ENCODE peak calls at places on chromosomes 3 and 15, in seven cellular contexts. K is GM12865, U is GM10248, R is neural progenitor cell, A is endothelial cell, L is dorsolateral prefrontal cortex, F is Calu3. X is an unnamed sample.

GRCh38 chr3:9582332-9582731 is 28.7 kb upstream of the LHFPL4 start:
- DNase-seq in K (no peak), U (no peak), R (no peak), A (no peak), L (no peak), F (no peak), X (no peak)

GRCh38 chr3:68007621-68008226 is 353.3 kb upstream of the SUCLG2 start:
- DNase-seq in K (no peak), U (no peak), R (peak; percentile 73), A (peak; percentile 43), L (peak; percentile 40), F (peak; percentile 33), X (no peak)

GRCh38 chr3:195010551-195011100 is 260.3 kb downstream of the XXYLT1 start:
- DNase-seq in K (no peak), U (no peak), R (no peak), A (no peak), L (peak; percentile 11), F (no peak), X (no peak)

GRCh38 chr3:46130631-46131310 is 77.3 kb downstream of the CCR1 start:
- DNase-seq in K (no peak), U (no peak), R (no peak), A (no peak), L (no peak), F (no peak), X (no peak)

GRCh38 chr3:111605016-111605415 is 9.9 kb upstream of the ZBED2 start:
- DNase-seq in K (no peak), U (no peak), R (no peak), A (no peak), L (no peak), F (no peak), X (no peak)

GRCh38 chr15:73927003-73927475 is 777 bp downstream of the LOXL1 start:
- DNase-seq in K (no peak), U (peak; percentile 44), R (peak; percentile 78), A (peak; percentile 56), L (no peak), F (peak; percentile 67), X (peak; percentile 50)

GRCh38 chr15:85354432-85354831 is 26.0 kb upstream of the AKAP13 start:
- DNase-seq in K (no peak), U (no peak), R (no peak), A (no peak), L (no peak), F (no peak), X (no peak)

GRCh38 chr3:10196389-10197052 is 31.8 kb downstream of the IRAK2 start:
- DNase-seq in K (peak; percentile 68), U (no peak), R (no peak), A (no peak), L (no peak), F (no peak), X (no peak)

GRCh38 chr15:99857836-99858235 is 124.6 kb upstream of the LYSMD4 start:
- DNase-seq in K (no peak), U (no peak), R (peak; percentile 11), A (no peak), L (no peak), F (no peak), X (no peak)

GRCh38 chr3:32540899-32541298 is 29.8 kb downstream of the DYNC1LI1 start:
- DNase-seq in K (no peak), U (no peak), R (no peak), A (no peak), L (no peak), F (no peak), X (no peak)

GRCh38 chr15:70632981-70633380 is 130.4 kb downstream of the UACA start:
- DNase-seq in K (no peak), U (no peak), R (peak; percentile 79), A (no peak), L (no peak), F (no peak), X (no peak)

GRCh38 chr15:70633394-70633793 is 130.0 kb downstream of the UACA start:
- DNase-seq in K (no peak), U (no peak), R (peak; percentile 44), A (no peak), L (no peak), F (no peak), X (no peak)

GRCh38 chr15:70632079-70632850 is 131.1 kb downstream of the UACA start:
- DNase-seq in K (no peak), U (no peak), R (no peak), A (no peak), L (no peak), F (no peak), X (no peak)

GRCh38 chr15:70635895-70636294 is 127.5 kb downstream of the UACA start:
- DNase-seq in K (no peak), U (no peak), R (no peak), A (no peak), L (no peak), F (no peak), X (no peak)

GRCh38 chr15:70636540-70637165 is 126.7 kb downstream of the UACA start:
- DNase-seq in K (no peak), U (no peak), R (peak; percentile 37), A (peak; percentile 37), L (no peak), F (peak; percentile 50), X (no peak)
- TF ChIP-seq CTCF in K (peak; percentile 10), U (peak; percentile 29), R (peak; percentile 50), A (no peak), L (peak; percentile 59), F (no peak), X (no peak)

DNA sequence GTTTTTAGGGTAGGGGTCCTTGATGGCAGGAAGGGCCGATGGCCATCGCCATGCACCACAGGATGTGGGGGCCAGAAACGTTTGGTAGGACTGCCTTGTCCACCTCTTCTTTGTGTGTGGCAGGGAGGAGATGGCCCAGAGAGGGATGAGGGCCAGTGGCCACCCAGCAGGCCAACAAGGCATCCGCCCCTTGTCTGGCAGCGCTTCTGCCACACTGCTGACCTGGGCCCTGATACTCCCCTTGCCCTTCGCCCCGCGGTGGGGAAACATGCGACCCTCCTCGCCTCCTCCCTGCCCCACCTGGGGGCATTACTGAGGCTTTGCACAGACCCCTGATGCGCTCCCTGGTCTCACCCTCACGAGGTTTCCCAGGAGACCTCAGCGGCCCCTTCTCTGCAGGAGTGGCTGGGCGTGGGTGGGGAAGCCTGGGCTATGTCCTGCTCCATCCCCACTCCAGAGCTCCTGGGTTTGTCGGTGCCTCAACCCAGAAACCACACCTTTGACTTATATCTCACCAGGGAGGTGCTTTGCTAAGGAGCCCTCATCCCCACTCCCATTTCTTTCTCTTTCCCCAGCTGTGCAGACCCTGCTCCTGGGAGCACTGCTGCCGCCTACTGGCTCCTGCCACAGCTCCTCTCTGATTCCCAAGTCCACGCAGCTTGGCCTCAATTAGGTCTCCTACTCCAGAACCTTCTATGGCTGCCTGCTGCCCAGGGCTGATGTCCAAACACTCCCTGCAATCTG is 38.7 kb downstream of the FEM1B start:
- DNase-seq in K (peak; percentile 14), U (no peak), R (peak; percentile 65), A (peak; percentile 39), L (peak; percentile 30), F (peak; percentile 39), X (no peak)
- TF ChIP-seq CTCF in K (peak; percentile 42), U (peak; percentile 40), R (peak; percentile 65), A (no peak), L (no peak), F (peak; percentile 54), X (no peak)

DNA sequence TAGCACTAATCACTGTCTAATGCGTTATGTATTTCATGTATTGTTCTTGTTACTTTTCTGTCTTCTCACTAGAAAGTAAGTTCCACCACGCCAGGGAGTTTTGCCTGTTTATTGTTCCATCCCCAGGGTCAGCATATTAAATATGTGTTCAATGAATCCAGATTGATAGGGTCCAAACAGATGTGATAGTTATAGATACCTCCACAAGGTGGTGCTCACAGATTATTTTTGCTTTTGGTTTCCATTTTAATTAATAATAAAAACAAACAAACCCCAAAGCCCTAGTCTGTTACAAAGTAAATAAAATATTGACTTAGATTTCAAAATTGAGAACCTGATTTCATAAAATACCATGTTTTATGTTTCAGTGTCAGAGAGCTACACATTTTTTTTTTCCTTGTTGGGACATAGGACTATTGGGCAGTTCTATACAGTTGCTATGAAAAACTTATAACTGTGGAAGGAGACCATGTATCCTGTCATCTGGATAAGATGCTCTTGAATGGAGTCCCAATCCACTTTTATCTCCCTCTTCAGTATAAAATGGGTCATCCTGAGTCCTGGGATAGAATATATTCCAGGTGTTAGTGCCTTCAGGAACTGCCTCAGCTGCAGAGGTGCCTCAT is 12.4 kb downstream of the OTOL1 start:
- DNase-seq in K (peak; percentile 22), U (peak; percentile 15), R (no peak), A (no peak), L (no peak), F (peak; percentile 10), X (peak; percentile 27)
- TF ChIP-seq CTCF in K (peak; percentile 25), U (peak; percentile 8), R (peak; percentile 56), A (peak; percentile 58), L (peak; percentile 50), F (peak; percentile 61), X (peak; percentile 21)

DNA sequence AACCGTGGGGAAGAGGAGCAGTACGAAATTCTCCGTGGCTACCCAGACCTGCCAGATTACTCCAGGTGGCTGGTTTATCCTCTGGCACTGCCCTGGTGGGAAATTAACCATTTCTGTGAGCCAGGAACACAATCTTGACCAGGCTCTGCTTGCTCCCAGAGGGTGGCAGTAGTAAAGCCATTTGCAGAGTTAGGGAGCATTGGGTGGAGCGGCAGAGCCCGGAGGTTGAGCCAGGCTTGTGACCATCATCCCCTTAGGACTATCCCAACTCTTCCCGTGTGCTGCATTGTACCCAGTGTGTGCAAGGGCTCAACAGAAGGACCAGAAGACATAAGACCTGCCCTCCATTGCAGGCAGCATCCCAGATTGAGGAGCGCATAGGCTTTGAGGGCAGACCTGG is 5.3 kb downstream of the KNG1 start:
- DNase-seq in K (no peak), U (no peak), R (peak; percentile 16), A (no peak), L (no peak), F (peak; percentile 67), X (no peak)
- TF ChIP-seq CTCF in K (no peak), U (peak; percentile 7), R (no peak), A (no peak), L (no peak), F (peak; percentile 42), X (no peak)

GRCh38 chr3:50375200-50375931 is 16.0 kb upstream of the TMEM115 start:
- DNase-seq in K (no peak), U (no peak), R (peak; percentile 50), A (no peak), L (no peak), F (peak; percentile 18), X (no peak)
- TF ChIP-seq CTCF in K (no peak), U (no peak), R (peak; percentile 48), A (no peak), L (no peak), F (no peak), X (no peak)